ENCODE peak calls at places on chromosomes 13 and 19, in six cellular contexts. Z is HCT116, O is mammary epithelial cell, A is left ventricle myocardium inferior, B is ovary, N is uterus. C is an unnamed sample.

GRCh38 chr13:40315416-40316064 is 350.9 kb downstream of the FOXO1 start:
- DNase-seq in B (no peak), Z (no peak), N (no peak), O (peak; percentile 45), A (no peak), C (peak; percentile 67)

GRCh38 chr13:114143806-114144605 is 11.6 kb upstream of the RASA3 start:
- DNase-seq in N (no peak), Z (peak; percentile 63), B (no peak), O (no peak), A (no peak), C (peak; percentile 48)

GRCh38 chr19:37654833-37655688 is at the start of gene ZFP30:
- DNase-seq in Z (peak; percentile 32), O (peak; percentile 87), B (peak; percentile 90), N (peak; percentile 81), A (peak; percentile 93), C (peak; percentile 76)

GRCh38 chr13:31236211-31236786 is 36.5 kb downstream of the B3GLCT start:
- DNase-seq in O (peak; percentile 14), Z (peak; percentile 15), A (no peak), B (no peak), N (no peak), C (no peak)

GRCh38 chr13:36072127-36072526 is 59.1 kb downstream of the DCLK1 start:
- DNase-seq in N (no peak), B (no peak), Z (no peak), O (no peak), A (no peak), C (no peak)

GRCh38 chr13:77786888-77787287 is 89.4 kb downstream of the SLAIN1 start:
- DNase-seq in B (no peak), A (no peak), N (no peak), Z (no peak), O (no peak), C (no peak)

GRCh38 chr13:50171585-50172282 is 156.5 kb downstream of the KCNRG start:
- DNase-seq in N (no peak), A (no peak), Z (no peak), B (no peak), O (no peak), C (no peak)

GRCh38 chr13:70189981-70190380 is 81.7 kb upstream of the KLHL1 start:
- DNase-seq in O (no peak), A (no peak), B (no peak), N (no peak), Z (no peak), C (no peak)

GRCh38 chr13:108176685-108177274 is 38.6 kb downstream of the LIG4 start:
- DNase-seq in Z (peak; percentile 36), A (no peak), N (no peak), B (no peak), O (peak; percentile 21), C (peak; percentile 26)

GRCh38 chr19:32367948-32368536 is 22.6 kb downstream of the ZNF507 start:
- DNase-seq in A (no peak), N (no peak), O (no peak), Z (no peak), B (no peak), C (no peak)

GRCh38 chr19:51296331-51297093 is 14.9 kb upstream of the IGLON5 start:
- DNase-seq in B (no peak), Z (no peak), A (no peak), N (no peak), O (no peak), C (no peak)

GRCh38 chr19:3849092-3849491 is 19.7 kb downstream of the ZFR2 start:
- DNase-seq in B (no peak), A (no peak), N (no peak), O (peak; percentile 34), Z (peak; percentile 65), C (peak; percentile 28)

GRCh38 chr19:495440-496332 is 600 bp upstream of the MADCAM1 start:
- DNase-seq in B (peak; percentile 51), O (no peak), N (no peak), Z (no peak), A (no peak), C (peak; percentile 40)

GRCh38 chr13:111664696-111665095 is 344.3 kb downstream of the TEX29 start:
- DNase-seq in A (no peak), Z (no peak), O (no peak), B (no peak), N (no peak), C (no peak)

GRCh38 chr13:75635621-75636338 is at the start of gene LMO7:
- DNase-seq in O (peak; percentile 27), Z (no peak), B (peak; percentile 59), N (no peak), A (peak; percentile 50), C (peak; percentile 60)

GRCh38 chr19:18440421-18440877 is 2.5 kb upstream of the ISYNA1 start:
- DNase-seq in Z (no peak), O (no peak), N (no peak), B (peak; percentile 60), A (peak; percentile 27), C (no peak)

GRCh38 chr13:93060144-93060543 is 166.5 kb upstream of the GPC6 start:
- DNase-seq in B (no peak), N (no peak), A (no peak), Z (no peak), O (no peak), C (no peak)

GRCh38 chr13:22837980-22838615 is 342.7 kb upstream of the SGCG start:
- DNase-seq in N (no peak), A (no peak), B (no peak), Z (no peak), O (no peak), C (no peak)

GRCh38 chr13:90412980-90413379 is 934.5 kb upstream of the MIR17HG start:
- DNase-seq in A (no peak), Z (no peak), B (no peak), O (no peak), N (no peak), C (no peak)

DNA sequence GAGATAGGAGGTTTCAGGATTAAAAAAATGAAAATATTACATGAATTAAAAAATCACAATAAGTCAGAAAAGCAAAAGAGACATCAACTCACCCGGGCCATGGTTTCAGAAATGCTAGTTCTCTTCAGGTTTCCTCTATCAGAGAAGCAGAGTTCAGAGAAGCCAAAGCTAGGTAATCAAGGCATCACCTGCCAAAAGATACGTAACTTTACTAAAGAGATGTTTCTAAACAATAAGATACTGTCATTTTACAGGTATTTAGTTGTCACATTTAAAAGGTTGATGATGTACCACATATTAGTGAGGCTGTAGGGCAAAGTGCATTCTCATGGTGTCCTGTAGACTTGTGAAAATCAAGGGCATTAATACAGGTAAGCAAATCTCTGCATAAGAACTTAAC is 51.2 kb downstream of the ZNF45 start:
- DNase-seq in Z (no peak), N (no peak), A (no peak), O (no peak), B (no peak), C (no peak)
- H3K9me3 ChIP-seq in Z (peaks cover 12% of the 10 kb centered on the region), N (no peaks in the 10 kb centered on the region), A (peaks cover 100% of the 10 kb centered on the region), O (peaks cover 16% of the 10 kb centered on the region), B (peaks cover 10% of the 10 kb centered on the region), C (peaks cover 59% of the 10 kb centered on the region)

GRCh38 chr19:8238251-8238650 is 29.1 kb downstream of the CERS4 start:
- DNase-seq in N (no peak), A (no peak), Z (no peak), B (no peak), O (peak; percentile 42), C (no peak)
- H3K27ac ChIP-seq in N (no peak overlapping the region), A (peak overlapping the region; percentile 52), Z (no peak overlapping the region), B (no peak overlapping the region), O (no peak overlapping the region), C (no peak overlapping the region)

GRCh38 chr13:44429311-44429710 is 55.7 kb downstream of the SERP2 start:
- DNase-seq in A (no peak), B (no peak), N (no peak), O (no peak), Z (no peak), C (no peak)
- H3K9me3 ChIP-seq in A (no peaks in the 10 kb centered on the region), B (no peaks in the 10 kb centered on the region), N (no peaks in the 10 kb centered on the region), O (no peaks in the 10 kb centered on the region), Z (no peaks in the 10 kb centered on the region), C (no peaks in the 10 kb centered on the region)

GRCh38 chr13:28710161-28710560 is 8.6 kb downstream of the SLC46A3 start:
- DNase-seq in B (no peak), Z (no peak), A (no peak), O (no peak), N (no peak), C (no peak)

GRCh38 chr13:28707629-28708427 is 10.9 kb downstream of the SLC46A3 start:
- DNase-seq in A (no peak), O (peak; percentile 44), B (no peak), N (no peak), Z (no peak), C (no peak)

GRCh38 chr13:28704919-28705318 is 13.9 kb downstream of the SLC46A3 start:
- DNase-seq in O (no peak), B (no peak), A (no peak), Z (no peak), N (no peak), C (no peak)

GRCh38 chr13:28704282-28704681 is 14.5 kb downstream of the SLC46A3 start:
- DNase-seq in N (no peak), Z (no peak), O (no peak), A (no peak), B (no peak), C (no peak)

GRCh38 chr13:28705734-28706133 is 13.0 kb downstream of the SLC46A3 start:
- DNase-seq in A (no peak), O (no peak), B (no peak), N (no peak), Z (no peak), C (no peak)
- H3K27ac ChIP-seq in A (peak overlapping the region; percentile 0), O (no peak overlapping the region), B (no peak overlapping the region), N (no peak overlapping the region), Z (no peak overlapping the region), C (no peak overlapping the region)

GRCh38 chr19:56966697-56967299 is 126.3 kb upstream of the PEG3 start:
- DNase-seq in Z (no peak), B (peak; percentile 80), N (peak; percentile 39), A (no peak), O (no peak), C (no peak)
- H3K9me3 ChIP-seq in Z (no peaks in the 10 kb centered on the region), B (no peaks in the 10 kb centered on the region), N (no peaks in the 10 kb centered on the region), A (no peaks in the 10 kb centered on the region), O (peaks cover 37% of the 10 kb centered on the region), C (no peaks in the 10 kb centered on the region)